ENCODE peak calls at places on chromosomes 16 and 17, in six cellular contexts. D, C, P, Y, H and G are unnamed samples.

GRCh38 chr17:35801583-35802224 is 6.3 kb upstream of the MMP28 start:
- DNase-seq in H (peak), C (no peak), Y (no peak), P (no peak), D (peak), G (no peak)

GRCh38 chr16:50740747-50741146 is 1.1 kb upstream of the CYLD start:
- DNase-seq in Y (no peak), H (no peak), P (no peak), D (no peak), C (no peak), G (no peak)

GRCh38 chr17:66533572-66533971 is 231.2 kb downstream of the PRKCA start:
- DNase-seq in H (peak), D (no peak), P (no peak), Y (no peak), C (no peak), G (no peak)

GRCh38 chr16:3983081-3983520 is 102.6 kb upstream of the CREBBP start:
- DNase-seq in H (peak), P (peak), D (peak), C (no peak), Y (peak), G (peak)

GRCh38 chr16:66275795-66276428 is 90.6 kb upstream of the CDH5 start:
- DNase-seq in D (no peak), P (peak), H (peak), C (no peak), Y (peak), G (peak)

GRCh38 chr16:83899272-83899897 is 470 bp downstream of the MLYCD start:
- DNase-seq in C (peak), Y (peak), P (peak), H (peak), D (peak), G (no peak)

GRCh38 chr16:57620316-57621231 is 7.9 kb upstream of the ADGRG1 start:
- DNase-seq in D (no peak), P (no peak), Y (no peak), C (no peak), H (no peak), G (no peak)

GRCh38 chr16:30996324-30996999 is 11.5 kb downstream of the HSD3B7 start:
- DNase-seq in C (no peak), H (no peak), Y (no peak), P (no peak), D (no peak), G (no peak)

GRCh38 chr17:29616300-29617048 is 6.2 kb downstream of the CORO6 start:
- DNase-seq in C (no peak), P (no peak), H (no peak), Y (no peak), D (no peak), G (no peak)

GRCh38 chr17:67421869-67422273 is 44.8 kb downstream of the PITPNC1 start:
- DNase-seq in D (peak), H (peak), C (peak), Y (no peak), P (peak), G (peak)

GRCh38 chr16:46916980-46917379 is 32.8 kb downstream of the GPT2 start:
- DNase-seq in P (no peak), D (no peak), Y (no peak), C (no peak), H (no peak), G (no peak)

GRCh38 chr17:42311240-42312034 is 23.1 kb downstream of the STAT5A start:
- DNase-seq in P (no peak), Y (no peak), H (peak), D (no peak), C (no peak), G (no peak)

GRCh38 chr16:19959736-19960135 is 75.1 kb upstream of the GPRC5B start:
- DNase-seq in C (no peak), P (no peak), D (no peak), Y (no peak), H (no peak), G (no peak)

GRCh38 chr16:57732011-57732410 is 3.6 kb upstream of the KATNB1 start:
- DNase-seq in H (no peak), Y (no peak), C (no peak), D (no peak), P (no peak), G (no peak)

GRCh38 chr17:78879679-78880186 is 23.3 kb downstream of the CEP295NL start:
- DNase-seq in Y (no peak), D (peak), P (no peak), C (no peak), H (peak), G (no peak)